ENCODE peak calls at places on chromosome 21, in six cellular contexts. B is CD4-positive, alpha-beta memory T cell; K is upper lobe of right lung; G is naive thymus-derived CD4-positive, alpha-beta T cell; H is pancreas; E is heart left ventricle. R is an unnamed sample.

GRCh38 chr21:28754127-28754611 is 238.5 kb downstream of the LTN1 start:
- DNase-seq in B (no peak), K (no peak), G (no peak), H (no peak), E (peak; percentile 84), R (no peak)

GRCh38 chr21:30164796-30165195 is 1.8 kb downstream of the CLDN17 start:
- DNase-seq in B (no peak), K (no peak), G (no peak), H (no peak), E (no peak), R (no peak)

GRCh38 chr21:33039542-33039941 is 13.8 kb downstream of the OLIG2 start:
- DNase-seq in B (no peak), K (no peak), G (no peak), H (no peak), E (no peak), R (no peak)

GRCh38 chr21:32315511-32316362 is 17.1 kb downstream of the MRAP start:
- DNase-seq in B (no peak), K (no peak), G (no peak), H (no peak), E (no peak), R (no peak)

GRCh38 chr21:29718081-29718815 is 221.5 kb downstream of the GRIK1 start:
- DNase-seq in B (no peak), K (no peak), G (no peak), H (no peak), E (no peak), R (no peak)

GRCh38 chr21:39713905-39714304 is 31.1 kb upstream of the IGSF5 start:
- DNase-seq in B (no peak), K (no peak), G (no peak), H (no peak), E (peak; percentile 13), R (no peak)

GRCh38 chr21:40466893-40467483 is 380.0 kb downstream of the DSCAM start:
- DNase-seq in B (no peak), K (no peak), G (no peak), H (peak; percentile 15), E (no peak), R (no peak)

GRCh38 chr21:17688912-17689874 is 76.5 kb upstream of the BTG3 start:
- DNase-seq in B (peak; percentile 35), K (no peak), G (peak; percentile 26), H (peak; percentile 27), E (peak; percentile 36), R (peak; percentile 36)

GRCh38 chr21:29477941-29478340 is 179.2 kb downstream of the BACH1 start:
- DNase-seq in B (no peak), K (no peak), G (no peak), H (no peak), E (no peak), R (no peak)

GRCh38 chr21:33019885-33020557 is 5.7 kb upstream of the OLIG2 start:
- DNase-seq in B (peak; percentile 9), K (no peak), G (no peak), H (no peak), E (no peak), R (no peak)

DNA sequence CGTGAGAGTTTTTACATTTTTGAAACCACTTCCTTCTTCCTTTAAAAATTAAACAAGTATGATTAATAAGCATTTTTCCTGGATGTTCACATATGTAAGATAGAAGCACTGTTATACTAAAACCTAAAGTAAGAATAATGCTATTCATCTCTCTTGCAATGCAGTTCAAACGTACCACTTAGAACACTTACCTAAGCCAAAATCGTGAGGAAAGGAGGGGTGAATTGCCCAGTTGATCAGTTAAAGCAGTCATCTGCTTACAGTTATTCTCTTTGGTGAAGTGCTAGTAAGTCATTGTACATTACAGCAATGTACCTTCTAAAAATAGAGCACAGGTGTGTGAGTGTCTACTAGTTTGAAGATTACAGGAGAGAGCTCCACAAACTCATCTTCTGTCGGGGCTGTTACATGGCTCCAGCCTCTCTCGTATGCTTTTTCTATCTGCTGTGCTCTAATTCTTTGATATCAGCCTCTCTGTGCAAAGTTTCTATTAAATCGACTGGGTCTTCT is 3.4 kb downstream of the NCAM2 start:
- DNase-seq in B (no peak), K (no peak), G (no peak), H (no peak), E (no peak), R (no peak)
- H3K4me3 ChIP-seq in B (no peak overlapping the region), K (peak overlapping the region; percentile 4), G (no peak overlapping the region), H (no peak overlapping the region), E (no peak overlapping the region), R (no peak overlapping the region)

DNA sequence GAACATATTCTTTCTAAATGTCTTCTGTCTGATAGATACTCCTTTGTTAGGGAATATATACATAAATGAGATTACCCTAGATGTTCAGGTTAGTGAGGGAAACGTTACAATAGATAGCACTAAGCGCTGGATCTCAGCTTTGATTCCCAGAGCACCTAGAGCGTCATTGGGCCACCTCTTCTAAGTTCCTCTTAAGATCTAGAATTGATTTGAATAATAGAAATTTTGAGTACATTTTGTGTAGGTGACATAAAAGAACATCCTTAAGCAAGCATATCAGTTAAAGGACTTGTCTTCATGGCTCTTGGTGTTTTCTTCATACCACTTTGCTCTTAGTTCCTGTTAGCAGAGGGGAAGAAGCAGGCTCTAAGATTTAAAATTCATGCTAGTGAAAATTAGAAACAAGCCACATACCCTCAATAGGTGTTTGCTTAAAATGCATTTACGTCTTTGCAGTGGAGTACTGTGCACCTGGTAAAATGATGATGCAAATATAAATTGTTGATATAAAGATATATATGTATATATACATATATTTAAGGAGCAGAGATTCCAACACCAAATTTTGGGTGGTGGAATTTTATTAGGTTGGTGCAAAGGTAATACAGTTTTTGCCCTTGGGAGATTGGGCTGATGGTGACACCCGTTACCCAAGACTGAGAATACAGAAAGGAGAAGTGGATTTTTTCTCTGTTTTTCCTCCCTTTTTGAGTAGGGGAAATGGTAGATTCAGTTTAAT is 47.1 kb downstream of the DYRK1A start:
- DNase-seq in B (no peak), K (no peak), G (no peak), H (no peak), E (no peak), R (peak; percentile 11)
- H3K27ac ChIP-seq in B (no peak overlapping the region), K (no peak overlapping the region), G (peak overlapping the region; percentile 23), H (no peak overlapping the region), E (no peak overlapping the region), R (no peak overlapping the region)

GRCh38 chr21:43809346-43809799 is 20.0 kb downstream of the RRP1 start:
- DNase-seq in B (no peak), K (no peak), G (no peak), H (no peak), E (no peak), R (no peak)
- H3K4me1 ChIP-seq in B (peaks cover 8% of the 10 kb centered on the region), K (peaks cover 20% of the 10 kb centered on the region), G (no peaks in the 10 kb centered on the region), H (no peaks in the 10 kb centered on the region), E (peaks cover 9% of the 10 kb centered on the region), R (peaks cover 10% of the 10 kb centered on the region)

DNA sequence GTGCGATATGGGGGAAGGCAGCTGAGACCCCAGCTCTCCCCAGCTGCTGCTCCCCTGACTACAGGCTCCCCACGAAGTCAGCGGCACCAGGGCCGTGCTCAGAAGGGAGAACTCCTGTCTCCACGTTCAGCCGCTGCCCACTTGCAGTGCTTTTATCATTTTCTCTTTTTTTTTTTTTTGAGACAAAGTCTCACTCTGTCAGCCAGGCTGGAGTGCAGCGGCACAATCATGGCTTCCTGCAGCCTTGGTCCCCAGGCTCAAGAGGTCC is 933 bp upstream of the FTCD start:
- DNase-seq in B (no peak), K (peak; percentile 30), G (no peak), H (peak; percentile 5), E (peak; percentile 5), R (no peak)
- H3K4me3 ChIP-seq in B (no peak overlapping the region), K (no peak overlapping the region), G (no peak overlapping the region), H (no peak overlapping the region), E (no peak overlapping the region), R (no peak overlapping the region)

GRCh38 chr21:37563641-37564340 is 197.2 kb downstream of the DYRK1A start:
- DNase-seq in B (peak; percentile 92), K (peak; percentile 97), G (peak; percentile 88), H (peak; percentile 93), E (peak; percentile 95), R (peak; percentile 92)

GRCh38 chr21:37561506-37561905 is 194.9 kb downstream of the DYRK1A start:
- DNase-seq in B (no peak), K (no peak), G (no peak), H (no peak), E (no peak), R (no peak)

GRCh38 chr21:37561941-37562919 is 195.7 kb downstream of the DYRK1A start:
- DNase-seq in B (no peak), K (no peak), G (no peak), H (no peak), E (no peak), R (no peak)

GRCh38 chr21:37564341-37564923 is 197.9 kb downstream of the DYRK1A start:
- DNase-seq in B (peak; percentile 84), K (peak; percentile 81), G (peak; percentile 93), H (peak; percentile 81), E (peak; percentile 77), R (peak; percentile 82)

GRCh38 chr21:37562920-37563640 is 196.5 kb downstream of the DYRK1A start:
- DNase-seq in B (peak; percentile 4), K (peak; percentile 71), G (no peak), H (peak; percentile 48), E (no peak), R (no peak)
- H3K27ac ChIP-seq in B (peak overlapping the region; percentile 91), K (peak overlapping the region; percentile 97), G (peak overlapping the region; percentile 82), H (peak overlapping the region; percentile 93), E (peak overlapping the region; percentile 91), R (peak overlapping the region; percentile 94)

DNA sequence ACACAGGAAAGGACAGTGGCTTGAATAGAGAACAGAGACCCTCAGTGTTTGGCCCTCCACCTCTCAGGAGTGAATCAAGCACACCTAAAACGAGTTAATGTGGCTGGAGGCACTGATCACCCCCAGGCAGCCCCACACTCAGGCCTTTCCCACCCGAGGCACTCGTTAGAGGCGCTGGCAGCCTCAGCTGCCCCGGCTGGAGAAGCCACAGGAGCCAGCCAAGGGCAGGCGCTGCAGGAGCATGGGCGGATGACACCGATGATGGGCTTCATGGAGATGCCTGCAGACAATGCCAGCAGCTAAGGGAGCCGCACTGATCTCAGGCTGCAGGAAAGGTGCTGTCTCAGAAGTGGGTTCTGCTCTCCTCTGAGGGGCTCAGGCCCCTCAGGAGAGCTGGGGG is 24.1 kb upstream of the ABCG1 start:
- DNase-seq in B (no peak), K (no peak), G (no peak), H (no peak), E (no peak), R (no peak)
- H3K4me1 ChIP-seq in B (peaks cover 56% of the 10 kb centered on the region), K (peaks cover 16% of the 10 kb centered on the region), G (peaks cover 56% of the 10 kb centered on the region), H (peaks cover 14% of the 10 kb centered on the region), E (no peaks in the 10 kb centered on the region), R (peaks cover 31% of the 10 kb centered on the region)

GRCh38 chr21:35145626-35146236 is 96.6 kb upstream of the RUNX1 start:
- DNase-seq in B (no peak), K (no peak), G (no peak), H (no peak), E (peak; percentile 18), R (no peak)

GRCh38 chr21:35139382-35139715 is 90.2 kb upstream of the RUNX1 start:
- DNase-seq in B (no peak), K (no peak), G (no peak), H (no peak), E (no peak), R (no peak)

GRCh38 chr21:35138665-35139381 is 89.7 kb upstream of the RUNX1 start:
- DNase-seq in B (peak; percentile 12), K (no peak), G (peak; percentile 31), H (no peak), E (no peak), R (peak; percentile 8)

GRCh38 chr21:35144978-35145377 is 95.9 kb upstream of the RUNX1 start:
- DNase-seq in B (no peak), K (no peak), G (no peak), H (no peak), E (no peak), R (no peak)

GRCh38 chr21:35142036-35142825 is 93.1 kb upstream of the RUNX1 start:
- DNase-seq in B (no peak), K (no peak), G (no peak), H (no peak), E (no peak), R (no peak)
- H3K4me3 ChIP-seq in B (no peak overlapping the region), K (no peak overlapping the region), G (no peak overlapping the region), H (no peak overlapping the region), E (no peak overlapping the region), R (no peak overlapping the region)